ENCODE peak calls at places on chromosome 15, in seven cellular contexts. One of them, this sample, is unnamed.

GRCh38 chr15:65184305-65184943 is 718 bp downstream of the CLPX start:
- DNase-seq in fibroblast of lung: peak; percentile 60
- DNase-seq in adrenal gland: peak; percentile 83
- DNase-seq in HL-60: peak; percentile 56
- DNase-seq in NB4: peak; percentile 73
- DNase-seq in NT2/D1: peak; percentile 51
- DNase-seq in neural progenitor cell: peak; percentile 73
- DNase-seq in this sample: peak; percentile 72

GRCh38 chr15:63476229-63476632 is 28.2 kb upstream of the USP3 start:
- DNase-seq in fibroblast of lung: peak; percentile 98
- DNase-seq in adrenal gland: peak; percentile 71
- DNase-seq in HL-60: no peak
- DNase-seq in NB4: no peak
- DNase-seq in NT2/D1: no peak
- DNase-seq in neural progenitor cell: no peak
- DNase-seq in this sample: peak; percentile 93

GRCh38 chr15:95848126-95848525 is 482.4 kb upstream of the NR2F2 start:
- DNase-seq in fibroblast of lung: peak; percentile 59
- DNase-seq in adrenal gland: no peak
- DNase-seq in HL-60: no peak
- DNase-seq in NB4: no peak
- DNase-seq in NT2/D1: no peak
- DNase-seq in neural progenitor cell: no peak
- DNase-seq in this sample: no peak

GRCh38 chr15:57235186-57235585 is 141.1 kb upstream of the CGNL1 start:
- DNase-seq in fibroblast of lung: no peak
- DNase-seq in adrenal gland: no peak
- DNase-seq in HL-60: no peak
- DNase-seq in NB4: no peak
- DNase-seq in NT2/D1: no peak
- DNase-seq in neural progenitor cell: no peak
- DNase-seq in this sample: no peak

GRCh38 chr15:64739216-64739976 is 36.0 kb downstream of the RBPMS2 start:
- DNase-seq in fibroblast of lung: peak; percentile 74
- DNase-seq in adrenal gland: no peak
- DNase-seq in HL-60: no peak
- DNase-seq in NB4: no peak
- DNase-seq in NT2/D1: no peak
- DNase-seq in neural progenitor cell: no peak
- DNase-seq in this sample: peak; percentile 38

GRCh38 chr15:27831384-27832262 is 267.5 kb downstream of the OCA2 start:
- DNase-seq in fibroblast of lung: no peak
- DNase-seq in adrenal gland: no peak
- DNase-seq in HL-60: no peak
- DNase-seq in NB4: no peak
- DNase-seq in NT2/D1: no peak
- DNase-seq in neural progenitor cell: no peak
- DNase-seq in this sample: no peak

GRCh38 chr15:76366714-76367113 is 30.1 kb downstream of the ISL2 start:
- DNase-seq in fibroblast of lung: no peak
- DNase-seq in adrenal gland: no peak
- DNase-seq in HL-60: no peak
- DNase-seq in NB4: no peak
- DNase-seq in NT2/D1: no peak
- DNase-seq in neural progenitor cell: no peak
- DNase-seq in this sample: no peak

GRCh38 chr15:52076889-52077781 is 35.4 kb downstream of the BCL2L10 start:
- DNase-seq in fibroblast of lung: peak; percentile 75
- DNase-seq in adrenal gland: no peak
- DNase-seq in HL-60: no peak
- DNase-seq in NB4: peak; percentile 47
- DNase-seq in NT2/D1: no peak
- DNase-seq in neural progenitor cell: no peak
- DNase-seq in this sample: peak; percentile 77

GRCh38 chr15:22930782-22931484 is 49.2 kb downstream of the CYFIP1 start:
- DNase-seq in fibroblast of lung: no peak
- DNase-seq in adrenal gland: peak; percentile 81
- DNase-seq in HL-60: no peak
- DNase-seq in NB4: no peak
- DNase-seq in NT2/D1: no peak
- DNase-seq in neural progenitor cell: no peak
- DNase-seq in this sample: no peak

GRCh38 chr15:75732809-75733451 is 20.3 kb upstream of the CSPG4 start:
- DNase-seq in fibroblast of lung: peak; percentile 73
- DNase-seq in adrenal gland: peak; percentile 88
- DNase-seq in HL-60: peak; percentile 70
- DNase-seq in NB4: peak; percentile 79
- DNase-seq in NT2/D1: peak; percentile 67
- DNase-seq in neural progenitor cell: peak; percentile 84
- DNase-seq in this sample: peak; percentile 75

GRCh38 chr15:81261172-81261808 is 62.7 kb downstream of the STARD5 start:
- DNase-seq in fibroblast of lung: no peak
- DNase-seq in adrenal gland: no peak
- DNase-seq in HL-60: no peak
- DNase-seq in NB4: no peak
- DNase-seq in NT2/D1: no peak
- DNase-seq in neural progenitor cell: no peak
- DNase-seq in this sample: no peak

GRCh38 chr15:70512772-70513362 is 250.5 kb downstream of the UACA start:
- DNase-seq in fibroblast of lung: peak; percentile 62
- DNase-seq in adrenal gland: no peak
- DNase-seq in HL-60: peak; percentile 86
- DNase-seq in NB4: peak; percentile 85
- DNase-seq in NT2/D1: peak; percentile 74
- DNase-seq in neural progenitor cell: peak; percentile 76
- DNase-seq in this sample: peak; percentile 67

GRCh38 chr15:49066374-49066773 is 20.1 kb upstream of the SECISBP2L start:
- DNase-seq in fibroblast of lung: no peak
- DNase-seq in adrenal gland: no peak
- DNase-seq in HL-60: no peak
- DNase-seq in NB4: no peak
- DNase-seq in NT2/D1: no peak
- DNase-seq in neural progenitor cell: no peak
- DNase-seq in this sample: no peak

GRCh38 chr15:49055630-49056029 is 9.4 kb upstream of the SECISBP2L start:
- DNase-seq in fibroblast of lung: no peak
- DNase-seq in adrenal gland: no peak
- DNase-seq in HL-60: no peak
- DNase-seq in NB4: no peak
- DNase-seq in NT2/D1: no peak
- DNase-seq in neural progenitor cell: no peak
- DNase-seq in this sample: no peak

GRCh38 chr15:60720493-60721231 is 241.7 kb upstream of the ICE2 start:
- DNase-seq in fibroblast of lung: no peak
- DNase-seq in adrenal gland: peak; percentile 50
- DNase-seq in HL-60: no peak
- DNase-seq in NB4: no peak
- DNase-seq in NT2/D1: no peak
- DNase-seq in neural progenitor cell: no peak
- DNase-seq in this sample: no peak

GRCh38 chr15:31437686-31438085 is 111.1 kb downstream of the KLF13 start:
- DNase-seq in fibroblast of lung: no peak
- DNase-seq in adrenal gland: no peak
- DNase-seq in HL-60: no peak
- DNase-seq in NB4: peak; percentile 53
- DNase-seq in NT2/D1: no peak
- DNase-seq in neural progenitor cell: no peak
- DNase-seq in this sample: no peak

GRCh38 chr15:41827290-41827879 is 507 bp upstream of the JMJD7 start:
- DNase-seq in fibroblast of lung: no peak
- DNase-seq in adrenal gland: no peak
- DNase-seq in HL-60: no peak
- DNase-seq in NB4: no peak
- DNase-seq in NT2/D1: no peak
- DNase-seq in neural progenitor cell: peak; percentile 56
- DNase-seq in this sample: no peak

GRCh38 chr15:44726568-44727461 is 9.5 kb upstream of the TRIM69 start:
- DNase-seq in fibroblast of lung: peak; percentile 93
- DNase-seq in adrenal gland: peak; percentile 75
- DNase-seq in HL-60: peak; percentile 89
- DNase-seq in NB4: peak; percentile 97
- DNase-seq in NT2/D1: no peak
- DNase-seq in neural progenitor cell: no peak
- DNase-seq in this sample: peak; percentile 97

DNA sequence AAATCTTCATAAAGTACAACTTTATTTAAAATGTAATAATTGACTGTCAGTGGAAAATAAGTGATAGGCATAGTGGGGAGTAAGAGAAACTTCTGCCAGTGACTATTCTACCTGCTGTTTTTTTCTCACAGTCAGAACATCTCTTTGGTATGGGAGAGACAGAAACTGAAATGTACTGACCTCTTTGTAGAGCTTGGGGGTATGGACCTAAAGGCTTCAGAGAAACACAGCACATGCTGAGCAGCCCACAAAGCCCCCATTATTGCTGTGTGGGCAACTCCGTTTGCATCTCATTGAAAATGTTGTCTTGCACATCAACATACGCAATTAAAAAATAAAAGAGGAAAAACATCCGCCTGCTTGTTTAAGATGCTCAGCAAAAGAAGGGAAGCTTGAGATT is 443.5 kb upstream of the SEMA6D start:
- DNase-seq in fibroblast of lung: no peak
- DNase-seq in adrenal gland: no peak
- DNase-seq in HL-60: no peak
- DNase-seq in NB4: no peak
- DNase-seq in NT2/D1: no peak
- DNase-seq in neural progenitor cell: peak; percentile 24
- DNase-seq in this sample: no peak
- H3K4me3 ChIP-seq in fibroblast of lung: no peak overlapping the region
- H3K4me3 ChIP-seq in adrenal gland: no peak overlapping the region
- H3K4me3 ChIP-seq in HL-60: no peak overlapping the region
- H3K4me3 ChIP-seq in NB4: no peak overlapping the region
- H3K4me3 ChIP-seq in NT2/D1: no peak overlapping the region
- H3K4me3 ChIP-seq in neural progenitor cell: no peak overlapping the region
- H3K4me3 ChIP-seq in this sample: no peak overlapping the region

GRCh38 chr15:85837881-85838280 is 43.2 kb upstream of the KLHL25 start:
- DNase-seq in fibroblast of lung: no peak
- DNase-seq in adrenal gland: no peak
- DNase-seq in HL-60: no peak
- DNase-seq in NB4: no peak
- DNase-seq in NT2/D1: no peak
- DNase-seq in neural progenitor cell: no peak
- DNase-seq in this sample: no peak

GRCh38 chr15:85838655-85839054 is 43.9 kb upstream of the KLHL25 start:
- DNase-seq in fibroblast of lung: no peak
- DNase-seq in adrenal gland: peak; percentile 31
- DNase-seq in HL-60: no peak
- DNase-seq in NB4: no peak
- DNase-seq in NT2/D1: no peak
- DNase-seq in neural progenitor cell: no peak
- DNase-seq in this sample: no peak

GRCh38 chr15:85839637-85840036 is 44.9 kb upstream of the KLHL25 start:
- DNase-seq in fibroblast of lung: no peak
- DNase-seq in adrenal gland: no peak
- DNase-seq in HL-60: no peak
- DNase-seq in NB4: no peak
- DNase-seq in NT2/D1: no peak
- DNase-seq in neural progenitor cell: no peak
- DNase-seq in this sample: no peak

GRCh38 chr15:85834651-85835050 is 39.9 kb upstream of the KLHL25 start:
- DNase-seq in fibroblast of lung: no peak
- DNase-seq in adrenal gland: no peak
- DNase-seq in HL-60: no peak
- DNase-seq in NB4: no peak
- DNase-seq in NT2/D1: no peak
- DNase-seq in neural progenitor cell: no peak
- DNase-seq in this sample: no peak

GRCh38 chr15:85837011-85837433 is 42.3 kb upstream of the KLHL25 start:
- DNase-seq in fibroblast of lung: no peak
- DNase-seq in adrenal gland: peak; percentile 51
- DNase-seq in HL-60: no peak
- DNase-seq in NB4: peak; percentile 28
- DNase-seq in NT2/D1: no peak
- DNase-seq in neural progenitor cell: no peak
- DNase-seq in this sample: no peak
- H3K4me3 ChIP-seq in fibroblast of lung: no peak overlapping the region
- H3K4me3 ChIP-seq in adrenal gland: no peak overlapping the region
- H3K4me3 ChIP-seq in HL-60: no peak overlapping the region
- H3K4me3 ChIP-seq in NB4: no peak overlapping the region
- H3K4me3 ChIP-seq in NT2/D1: no peak overlapping the region
- H3K4me3 ChIP-seq in neural progenitor cell: no peak overlapping the region
- H3K4me3 ChIP-seq in this sample: no peak overlapping the region

GRCh38 chr15:32716216-32716959 is 1.4 kb upstream of the GREM1 start:
- DNase-seq in fibroblast of lung: peak; percentile 32
- DNase-seq in adrenal gland: no peak
- DNase-seq in HL-60: no peak
- DNase-seq in NB4: no peak
- DNase-seq in NT2/D1: no peak
- DNase-seq in neural progenitor cell: no peak
- DNase-seq in this sample: peak; percentile 29

GRCh38 chr15:32718822-32719716 is 1.3 kb downstream of the GREM1 start:
- DNase-seq in fibroblast of lung: peak; percentile 26
- DNase-seq in adrenal gland: no peak
- DNase-seq in HL-60: no peak
- DNase-seq in NB4: no peak
- DNase-seq in NT2/D1: no peak
- DNase-seq in neural progenitor cell: peak; percentile 73
- DNase-seq in this sample: peak; percentile 26

GRCh38 chr15:32716960-32717289 is 879 bp upstream of the GREM1 start:
- DNase-seq in fibroblast of lung: peak; percentile 40
- DNase-seq in adrenal gland: no peak
- DNase-seq in HL-60: no peak
- DNase-seq in NB4: no peak
- DNase-seq in NT2/D1: no peak
- DNase-seq in neural progenitor cell: no peak
- DNase-seq in this sample: peak; percentile 19

GRCh38 chr15:32718082-32718821 is 448 bp downstream of the GREM1 start:
- DNase-seq in fibroblast of lung: peak; percentile 42
- DNase-seq in adrenal gland: no peak
- DNase-seq in HL-60: no peak
- DNase-seq in NB4: no peak
- DNase-seq in NT2/D1: no peak
- DNase-seq in neural progenitor cell: peak; percentile 76
- DNase-seq in this sample: peak; percentile 34

GRCh38 chr15:32717290-32718081 is at the start of gene GREM1:
- DNase-seq in fibroblast of lung: peak; percentile 38
- DNase-seq in adrenal gland: no peak
- DNase-seq in HL-60: no peak
- DNase-seq in NB4: no peak
- DNase-seq in NT2/D1: no peak
- DNase-seq in neural progenitor cell: peak; percentile 90
- DNase-seq in this sample: peak; percentile 38
- H3K4me3 ChIP-seq in fibroblast of lung: peak within 1 kb of the TSS; percentile 58
- H3K4me3 ChIP-seq in adrenal gland: no peak within 1 kb of the TSS
- H3K4me3 ChIP-seq in HL-60: no peak within 1 kb of the TSS
- H3K4me3 ChIP-seq in NB4: no peak within 1 kb of the TSS
- H3K4me3 ChIP-seq in NT2/D1: peak within 1 kb of the TSS; percentile 66
- H3K4me3 ChIP-seq in neural progenitor cell: peak within 1 kb of the TSS; percentile 45
- H3K4me3 ChIP-seq in this sample: peak within 1 kb of the TSS; percentile 63

GRCh38 chr15:66459818-66460615 is 37.5 kb downstream of the SNAPC5 start:
- DNase-seq in fibroblast of lung: no peak
- DNase-seq in adrenal gland: no peak
- DNase-seq in HL-60: no peak
- DNase-seq in NB4: no peak
- DNase-seq in NT2/D1: no peak
- DNase-seq in neural progenitor cell: no peak
- DNase-seq in this sample: no peak

GRCh38 chr15:66462630-66463029 is 34.9 kb downstream of the SNAPC5 start:
- DNase-seq in fibroblast of lung: no peak
- DNase-seq in adrenal gland: no peak
- DNase-seq in HL-60: no peak
- DNase-seq in NB4: no peak
- DNase-seq in NT2/D1: no peak
- DNase-seq in neural progenitor cell: no peak
- DNase-seq in this sample: no peak

GRCh38 chr15:66456211-66456610 is 41.4 kb downstream of the SNAPC5 start:
- DNase-seq in fibroblast of lung: no peak
- DNase-seq in adrenal gland: no peak
- DNase-seq in HL-60: no peak
- DNase-seq in NB4: no peak
- DNase-seq in NT2/D1: no peak
- DNase-seq in neural progenitor cell: no peak
- DNase-seq in this sample: no peak

GRCh38 chr15:66461917-66462316 is 35.6 kb downstream of the SNAPC5 start:
- DNase-seq in fibroblast of lung: peak; percentile 11
- DNase-seq in adrenal gland: no peak
- DNase-seq in HL-60: no peak
- DNase-seq in NB4: no peak
- DNase-seq in NT2/D1: no peak
- DNase-seq in neural progenitor cell: no peak
- DNase-seq in this sample: peak; percentile 80
- H3K4me3 ChIP-seq in fibroblast of lung: no peak overlapping the region
- H3K4me3 ChIP-seq in adrenal gland: no peak overlapping the region
- H3K4me3 ChIP-seq in HL-60: no peak overlapping the region
- H3K4me3 ChIP-seq in NB4: no peak overlapping the region
- H3K4me3 ChIP-seq in NT2/D1: no peak overlapping the region
- H3K4me3 ChIP-seq in neural progenitor cell: no peak overlapping the region
- H3K4me3 ChIP-seq in this sample: no peak overlapping the region

This sample was measured in fibroblast of villous mesenchyme.